ENCODE peak calls at places on chromosome 19, in seven cellular contexts. S is psoas muscle; E is left lung; P is activated T-helper 1 cell treated with anti-CD3 and anti-CD28 coated beads, Interleukin-12 subunit alpha, Interleukin-12 subunit beta, Interleukin-2, Interleukin-4 antibody, amounts not matched to agents 30 ng/mL and 10 ng/mL and 1 ng/mL, durations not matched to agents 14 hours and 24 hours and 36 hours; X is MG63; R is M059J; M is activated T-cell treated with anti-CD3 and anti-CD28 coated beads for 4 hours. Y is an unnamed sample.

GRCh38 chr19:3670796-3671679 is 29.2 kb downstream of the PIP5K1C start:
- DNase-seq in S (peak), X (no peak), P (no peak), R (no peak), E (peak), M (peak), Y (no peak)

GRCh38 chr19:30132312-30133075 is 190.5 kb downstream of the URI1 start:
- DNase-seq in E (no peak), X (no peak), P (no peak), M (no peak), R (no peak), S (no peak), Y (no peak)

GRCh38 chr19:14267224-14267741 is 61.3 kb upstream of the ADGRL1 start:
- DNase-seq in P (no peak), E (no peak), X (no peak), R (no peak), S (no peak), M (no peak), Y (no peak)

GRCh38 chr19:8552810-8553209 is 24.4 kb downstream of the MYO1F start:
- DNase-seq in M (no peak), R (peak), E (no peak), S (no peak), X (peak), P (no peak), Y (peak)

GRCh38 chr19:5782945-5783919 is 1.3 kb downstream of the PRR22 start:
- DNase-seq in X (no peak), M (no peak), R (no peak), S (no peak), P (no peak), E (no peak), Y (no peak)

GRCh38 chr19:9107375-9107774 is at the start of gene OR7G2:
- DNase-seq in R (no peak), P (no peak), E (no peak), X (no peak), M (no peak), S (no peak), Y (no peak)

GRCh38 chr19:49533551-49534488 is 6.0 kb downstream of the RCN3 start:
- DNase-seq in X (no peak), S (peak), E (peak), M (peak), R (peak), P (peak), Y (peak)

GRCh38 chr19:18392417-18392816 is 5.0 kb downstream of the LRRC25 start:
- DNase-seq in M (no peak), R (peak), P (no peak), E (peak), X (peak), S (no peak), Y (no peak)

GRCh38 chr19:2777952-2778683 is 5.0 kb downstream of the SGTA start:
- DNase-seq in S (no peak), X (no peak), M (no peak), P (no peak), E (no peak), R (no peak), Y (no peak)

GRCh38 chr19:37855098-37855497 is 51.3 kb downstream of the WDR87 start:
- DNase-seq in X (no peak), E (peak), P (no peak), R (no peak), M (no peak), S (no peak), Y (peak)

GRCh38 chr19:49624967-49625910 is 14.7 kb downstream of the RRAS start:
- DNase-seq in E (no peak), X (no peak), S (no peak), M (no peak), P (no peak), R (no peak), Y (no peak)

GRCh38 chr19:41872384-41872774 is 4.7 kb upstream of the CD79A start:
- DNase-seq in P (no peak), S (no peak), E (no peak), M (no peak), R (no peak), X (no peak), Y (no peak)

GRCh38 chr19:719081-719512 is 10.4 kb downstream of the PALM start:
- DNase-seq in S (peak), X (no peak), R (no peak), P (no peak), E (no peak), M (no peak), Y (no peak)

GRCh38 chr19:46404039-46404883 is 9.1 kb downstream of the CCDC8 start:
- DNase-seq in X (no peak), E (no peak), P (no peak), M (no peak), R (no peak), S (peak), Y (no peak)

GRCh38 chr19:16041571-16042386 is 34.5 kb upstream of the TPM4 start:
- DNase-seq in E (peak), M (peak), P (peak), S (peak), X (peak), R (peak), Y (peak)

GRCh38 chr19:13961826-13962737 is 9.8 kb downstream of the DCAF15 start:
- DNase-seq in E (no peak), M (no peak), X (no peak), P (no peak), S (no peak), R (no peak), Y (no peak)

GRCh38 chr19:47608074-47608907 is 643 bp upstream of the BICRA start:
- DNase-seq in E (peak), X (peak), P (peak), R (peak), S (peak), M (peak), Y (peak)

GRCh38 chr19:17220207-17220758 is 5.1 kb downstream of the USE1 start:
- DNase-seq in E (no peak), S (peak), M (no peak), R (peak), X (peak), P (no peak), Y (peak)

GRCh38 chr19:14160017-14160703 is 23.8 kb upstream of the ASF1B start:
- DNase-seq in R (no peak), S (no peak), E (no peak), P (no peak), X (no peak), M (no peak), Y (no peak)

GRCh38 chr19:11482384-11483050 is 1.7 kb upstream of the ELAVL3 start:
- DNase-seq in S (peak), M (peak), E (peak), R (peak), X (peak), P (peak), Y (peak)

GRCh38 chr19:47595937-47596336 is 13.0 kb upstream of the BICRA start:
- DNase-seq in S (no peak), X (no peak), E (no peak), R (peak), M (no peak), P (no peak), Y (no peak)

GRCh38 chr19:11234486-11235075 is 4.8 kb upstream of the ANGPTL8 start:
- DNase-seq in P (no peak), E (no peak), S (no peak), R (no peak), M (no peak), X (no peak), Y (no peak)

GRCh38 chr19:31356587-31357314 is 7.5 kb upstream of the TSHZ3 start:
- DNase-seq in X (peak), S (peak), M (peak), P (peak), R (no peak), E (peak), Y (no peak)

GRCh38 chr19:485583-486236 is 10.6 kb upstream of the MADCAM1 start:
- DNase-seq in X (peak), S (peak), M (no peak), P (no peak), R (peak), E (no peak), Y (no peak)

GRCh38 chr19:53865523-53865917 is 2.2 kb upstream of the MYADM start:
- DNase-seq in S (no peak), E (no peak), P (no peak), M (no peak), R (no peak), X (no peak), Y (no peak)

GRCh38 chr19:20385056-20385455 is 180.5 kb downstream of the ZNF737 start:
- DNase-seq in M (no peak), R (no peak), E (no peak), X (no peak), S (no peak), P (no peak), Y (no peak)

GRCh38 chr19:38233740-38234251 is 9.8 kb upstream of the DPF1 start:
- DNase-seq in E (peak), X (peak), S (peak), M (peak), P (peak), R (peak), Y (peak)

GRCh38 chr19:1254530-1255185 is 6.3 kb downstream of the MIDN start:
- DNase-seq in M (no peak), E (no peak), R (no peak), P (no peak), X (no peak), S (no peak), Y (no peak)

GRCh38 chr19:5818594-5818993 is 13.7 kb downstream of the NRTN start:
- DNase-seq in M (no peak), R (no peak), S (no peak), P (no peak), X (no peak), E (no peak), Y (no peak)

GRCh38 chr19:7860902-7861618 is 13.1 kb downstream of the PRR36 start:
- DNase-seq in X (no peak), S (peak), R (no peak), E (peak), P (no peak), M (no peak), Y (no peak)